ENCODE peak calls at places on chromosomes 5 and 9, in seven cellular contexts. One of them, this sample, is unnamed.
A peak's percentile ranks its signal among the peaks of the same experiment; 100 is the strongest.

GRCh38 chr5:172407861-172408260 is 46.5 kb downstream of the SH3PXD2B start:
- DNase-seq in uterus: peak; percentile 75
- DNase-seq in upper lobe of left lung: no peak
- DNase-seq in sigmoid colon: peak; percentile 76
- DNase-seq in A549: no peak
- DNase-seq in IMR-90: peak; percentile 72
- DNase-seq in heart right ventricle: no peak
- DNase-seq in this sample: no peak

GRCh38 chr9:5800969-5801738 is 31.8 kb downstream of the ERMP1 start:
- DNase-seq in heart right ventricle: no peak
- DNase-seq in sigmoid colon: no peak
- DNase-seq in upper lobe of left lung: no peak
- DNase-seq in uterus: no peak
- DNase-seq in A549: no peak
- DNase-seq in IMR-90: no peak
- DNase-seq in this sample: no peak

GRCh38 chr9:15485836-15486678 is 24.7 kb downstream of the PSIP1 start:
- DNase-seq in A549: peak; percentile 21
- DNase-seq in uterus: no peak
- DNase-seq in sigmoid colon: no peak
- DNase-seq in heart right ventricle: no peak
- DNase-seq in upper lobe of left lung: no peak
- DNase-seq in IMR-90: peak; percentile 54
- DNase-seq in this sample: no peak

GRCh38 chr5:39639618-39640078 is 214.9 kb upstream of the DAB2 start:
- DNase-seq in IMR-90: peak; percentile 19
- DNase-seq in heart right ventricle: no peak
- DNase-seq in uterus: no peak
- DNase-seq in A549: peak; percentile 18
- DNase-seq in upper lobe of left lung: no peak
- DNase-seq in sigmoid colon: no peak
- DNase-seq in this sample: no peak

GRCh38 chr9:16726023-16726422 is 144.4 kb downstream of the BNC2 start:
- DNase-seq in upper lobe of left lung: no peak
- DNase-seq in A549: peak; percentile 48
- DNase-seq in heart right ventricle: no peak
- DNase-seq in IMR-90: peak; percentile 70
- DNase-seq in uterus: no peak
- DNase-seq in sigmoid colon: no peak
- DNase-seq in this sample: no peak

GRCh38 chr5:5592541-5592940 is 170.1 kb downstream of the ICE1 start:
- DNase-seq in heart right ventricle: no peak
- DNase-seq in uterus: no peak
- DNase-seq in A549: no peak
- DNase-seq in IMR-90: no peak
- DNase-seq in sigmoid colon: no peak
- DNase-seq in upper lobe of left lung: no peak
- DNase-seq in this sample: no peak

GRCh38 chr9:133969681-133970580 is 22.2 kb downstream of the VAV2 start:
- DNase-seq in heart right ventricle: no peak
- DNase-seq in uterus: no peak
- DNase-seq in sigmoid colon: no peak
- DNase-seq in IMR-90: no peak
- DNase-seq in A549: no peak
- DNase-seq in upper lobe of left lung: no peak
- DNase-seq in this sample: no peak

GRCh38 chr5:151829370-151829769 is 57.6 kb downstream of the G3BP1 start:
- DNase-seq in IMR-90: no peak
- DNase-seq in A549: no peak
- DNase-seq in heart right ventricle: no peak
- DNase-seq in uterus: no peak
- DNase-seq in sigmoid colon: no peak
- DNase-seq in upper lobe of left lung: no peak
- DNase-seq in this sample: no peak

GRCh38 chr9:137606734-137607138 is 1.2 kb downstream of the ARRDC1 start:
- DNase-seq in heart right ventricle: no peak
- DNase-seq in A549: no peak
- DNase-seq in sigmoid colon: no peak
- DNase-seq in uterus: peak; percentile 32
- DNase-seq in IMR-90: no peak
- DNase-seq in upper lobe of left lung: peak; percentile 47
- DNase-seq in this sample: no peak

GRCh38 chr5:102760815-102761214 is 5.7 kb downstream of the PAM start:
- DNase-seq in A549: no peak
- DNase-seq in IMR-90: peak; percentile 45
- DNase-seq in heart right ventricle: no peak
- DNase-seq in uterus: no peak
- DNase-seq in upper lobe of left lung: no peak
- DNase-seq in sigmoid colon: peak; percentile 66
- DNase-seq in this sample: no peak

GRCh38 chr9:89274838-89275237 is 36.2 kb upstream of the CKS2 start:
- DNase-seq in IMR-90: peak; percentile 99
- DNase-seq in A549: no peak
- DNase-seq in uterus: no peak
- DNase-seq in upper lobe of left lung: no peak
- DNase-seq in heart right ventricle: no peak
- DNase-seq in sigmoid colon: no peak
- DNase-seq in this sample: no peak

GRCh38 chr5:37804401-37804800 is 35.4 kb downstream of the GDNF start:
- DNase-seq in IMR-90: no peak
- DNase-seq in heart right ventricle: no peak
- DNase-seq in uterus: no peak
- DNase-seq in sigmoid colon: no peak
- DNase-seq in upper lobe of left lung: no peak
- DNase-seq in A549: no peak
- DNase-seq in this sample: no peak

GRCh38 chr5:138315751-138316278 is 15.8 kb downstream of the CDC25C start:
- DNase-seq in heart right ventricle: no peak
- DNase-seq in A549: no peak
- DNase-seq in upper lobe of left lung: no peak
- DNase-seq in sigmoid colon: no peak
- DNase-seq in uterus: no peak
- DNase-seq in IMR-90: no peak
- DNase-seq in this sample: no peak

GRCh38 chr9:133855802-133856592 is 117.8 kb upstream of the SARDH start:
- DNase-seq in sigmoid colon: peak; percentile 82
- DNase-seq in heart right ventricle: no peak
- DNase-seq in A549: no peak
- DNase-seq in uterus: peak; percentile 57
- DNase-seq in IMR-90: peak; percentile 87
- DNase-seq in upper lobe of left lung: peak; percentile 78
- DNase-seq in this sample: no peak

GRCh38 chr5:56457887-56458451 is 224.8 kb upstream of the ANKRD55 start:
- DNase-seq in IMR-90: peak; percentile 78
- DNase-seq in heart right ventricle: no peak
- DNase-seq in sigmoid colon: no peak
- DNase-seq in upper lobe of left lung: no peak
- DNase-seq in A549: no peak
- DNase-seq in uterus: no peak
- DNase-seq in this sample: no peak

GRCh38 chr5:110258460-110258859 is 468.0 kb downstream of the TMEM232 start:
- DNase-seq in upper lobe of left lung: peak; percentile 54
- DNase-seq in heart right ventricle: no peak
- DNase-seq in uterus: no peak
- DNase-seq in A549: no peak
- DNase-seq in IMR-90: no peak
- DNase-seq in sigmoid colon: peak; percentile 68
- DNase-seq in this sample: no peak

GRCh38 chr5:110250790-110251189 is 475.7 kb downstream of the TMEM232 start:
- DNase-seq in IMR-90: no peak
- DNase-seq in sigmoid colon: no peak
- DNase-seq in heart right ventricle: no peak
- DNase-seq in uterus: no peak
- DNase-seq in A549: no peak
- DNase-seq in upper lobe of left lung: no peak
- DNase-seq in this sample: no peak

GRCh38 chr5:110251366-110251765 is 475.1 kb downstream of the TMEM232 start:
- DNase-seq in heart right ventricle: no peak
- DNase-seq in sigmoid colon: no peak
- DNase-seq in A549: no peak
- DNase-seq in upper lobe of left lung: no peak
- DNase-seq in IMR-90: no peak
- DNase-seq in uterus: no peak
- DNase-seq in this sample: no peak

GRCh38 chr5:110255194-110255593 is 471.3 kb downstream of the TMEM232 start:
- DNase-seq in heart right ventricle: no peak
- DNase-seq in IMR-90: no peak
- DNase-seq in upper lobe of left lung: no peak
- DNase-seq in uterus: no peak
- DNase-seq in A549: no peak
- DNase-seq in sigmoid colon: no peak
- DNase-seq in this sample: no peak
- H3K4me3 ChIP-seq in heart right ventricle: no peak overlapping the region
- H3K4me3 ChIP-seq in IMR-90: no peak overlapping the region
- H3K4me3 ChIP-seq in upper lobe of left lung: no peak overlapping the region
- H3K4me3 ChIP-seq in uterus: no peak overlapping the region
- H3K4me3 ChIP-seq in A549: no peak overlapping the region
- H3K4me3 ChIP-seq in sigmoid colon: no peak overlapping the region
- H3K4me3 ChIP-seq in this sample: no peak overlapping the region

GRCh38 chr9:71878327-71879274 is 32.4 kb downstream of the ABHD17B start:
- DNase-seq in A549: no peak
- DNase-seq in IMR-90: no peak
- DNase-seq in uterus: no peak
- DNase-seq in heart right ventricle: no peak
- DNase-seq in upper lobe of left lung: no peak
- DNase-seq in sigmoid colon: no peak
- DNase-seq in this sample: no peak
- H3K9me3 ChIP-seq in A549: peaks cover 68% of the 10 kb centered on the region
- H3K9me3 ChIP-seq in IMR-90: peaks cover 5% of the 10 kb centered on the region
- H3K9me3 ChIP-seq in uterus: no peaks in the 10 kb centered on the region
- H3K9me3 ChIP-seq in heart right ventricle: peaks cover 9% of the 10 kb centered on the region
- H3K9me3 ChIP-seq in upper lobe of left lung: peaks cover 17% of the 10 kb centered on the region
- H3K9me3 ChIP-seq in sigmoid colon: no peaks in the 10 kb centered on the region
- H3K9me3 ChIP-seq in this sample: peaks cover 16% of the 10 kb centered on the region

GRCh38 chr5:14413331-14413750 is 168.3 kb upstream of the OTULINL start:
- DNase-seq in sigmoid colon: no peak
- DNase-seq in IMR-90: peak; percentile 63
- DNase-seq in upper lobe of left lung: no peak
- DNase-seq in uterus: no peak
- DNase-seq in A549: no peak
- DNase-seq in heart right ventricle: no peak
- DNase-seq in this sample: peak; percentile 32
- H3K4me1 ChIP-seq in sigmoid colon: peaks cover 38% of the 10 kb centered on the region
- H3K4me1 ChIP-seq in IMR-90: peaks cover 35% of the 10 kb centered on the region
- H3K4me1 ChIP-seq in upper lobe of left lung: no peaks in the 10 kb centered on the region
- H3K4me1 ChIP-seq in uterus: no peaks in the 10 kb centered on the region
- H3K4me1 ChIP-seq in A549: no peaks in the 10 kb centered on the region
- H3K4me1 ChIP-seq in heart right ventricle: peaks cover 8% of the 10 kb centered on the region
- H3K4me1 ChIP-seq in this sample: peaks cover 33% of the 10 kb centered on the region

GRCh38 chr5:117760114-117760513 is 1185.5 kb upstream of the SEMA6A start:
- DNase-seq in A549: no peak
- DNase-seq in sigmoid colon: no peak
- DNase-seq in IMR-90: peak; percentile 1
- DNase-seq in upper lobe of left lung: no peak
- DNase-seq in heart right ventricle: no peak
- DNase-seq in uterus: no peak
- DNase-seq in this sample: no peak

DNA sequence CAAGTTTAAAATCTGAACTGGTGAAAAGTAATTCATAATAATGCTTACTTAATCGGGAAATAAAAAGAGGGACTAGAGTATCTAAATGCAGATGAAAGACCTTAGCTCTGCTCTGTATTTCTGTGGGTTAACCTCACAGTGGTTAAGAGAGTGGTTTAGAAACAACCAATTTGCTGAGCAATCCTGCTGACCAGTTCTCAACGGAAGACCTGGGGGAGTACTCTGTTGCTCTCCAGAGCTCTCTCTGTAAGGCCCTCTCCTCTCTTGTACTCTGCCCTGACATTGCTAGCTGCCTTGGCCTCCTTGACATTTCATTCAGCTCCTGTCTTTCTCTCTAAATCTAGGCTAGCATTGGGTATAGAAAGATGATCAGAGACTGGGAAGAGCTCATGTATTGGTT is 1186.6 kb upstream of the SEMA6A start:
- DNase-seq in uterus: no peak
- DNase-seq in A549: no peak
- DNase-seq in sigmoid colon: no peak
- DNase-seq in upper lobe of left lung: no peak
- DNase-seq in heart right ventricle: no peak
- DNase-seq in IMR-90: no peak
- DNase-seq in this sample: no peak
- H3K4me3 ChIP-seq in uterus: no peak overlapping the region
- H3K4me3 ChIP-seq in A549: no peak overlapping the region
- H3K4me3 ChIP-seq in sigmoid colon: no peak overlapping the region
- H3K4me3 ChIP-seq in upper lobe of left lung: no peak overlapping the region
- H3K4me3 ChIP-seq in heart right ventricle: no peak overlapping the region
- H3K4me3 ChIP-seq in IMR-90: no peak overlapping the region
- H3K4me3 ChIP-seq in this sample: no peak overlapping the region

GRCh38 chr5:35338169-35338476 is 107.8 kb upstream of the PRLR start:
- DNase-seq in A549: no peak
- DNase-seq in heart right ventricle: no peak
- DNase-seq in upper lobe of left lung: no peak
- DNase-seq in uterus: no peak
- DNase-seq in IMR-90: no peak
- DNase-seq in sigmoid colon: no peak
- DNase-seq in this sample: no peak

GRCh38 chr5:35339616-35340100 is 109.4 kb upstream of the PRLR start:
- DNase-seq in IMR-90: no peak
- DNase-seq in upper lobe of left lung: no peak
- DNase-seq in A549: no peak
- DNase-seq in sigmoid colon: no peak
- DNase-seq in uterus: no peak
- DNase-seq in heart right ventricle: no peak
- DNase-seq in this sample: no peak

GRCh38 chr5:35339006-35339405 is 108.7 kb upstream of the PRLR start:
- DNase-seq in sigmoid colon: no peak
- DNase-seq in heart right ventricle: no peak
- DNase-seq in IMR-90: no peak
- DNase-seq in uterus: no peak
- DNase-seq in A549: no peak
- DNase-seq in upper lobe of left lung: no peak
- DNase-seq in this sample: no peak

GRCh38 chr5:35342664-35343063 is 112.4 kb upstream of the PRLR start:
- DNase-seq in uterus: no peak
- DNase-seq in IMR-90: no peak
- DNase-seq in upper lobe of left lung: no peak
- DNase-seq in sigmoid colon: no peak
- DNase-seq in heart right ventricle: no peak
- DNase-seq in A549: no peak
- DNase-seq in this sample: no peak

GRCh38 chr5:35341189-35341588 is 110.9 kb upstream of the PRLR start:
- DNase-seq in IMR-90: no peak
- DNase-seq in uterus: no peak
- DNase-seq in A549: no peak
- DNase-seq in upper lobe of left lung: no peak
- DNase-seq in sigmoid colon: no peak
- DNase-seq in heart right ventricle: no peak
- DNase-seq in this sample: no peak
- H3K9me3 ChIP-seq in IMR-90: no peaks in the 10 kb centered on the region
- H3K9me3 ChIP-seq in uterus: no peaks in the 10 kb centered on the region
- H3K9me3 ChIP-seq in A549: no peaks in the 10 kb centered on the region
- H3K9me3 ChIP-seq in upper lobe of left lung: no peaks in the 10 kb centered on the region
- H3K9me3 ChIP-seq in sigmoid colon: peaks cover 3% of the 10 kb centered on the region
- H3K9me3 ChIP-seq in heart right ventricle: no peaks in the 10 kb centered on the region
- H3K9me3 ChIP-seq in this sample: no peaks in the 10 kb centered on the region